ENCODE peak calls at places on chromosome 10, in five cellular contexts. A is ELR; K is aorta; U is left ventricle myocardium superior; T is naive thymus-derived CD4-positive, alpha-beta T cell. B is an unnamed sample.

GRCh38 chr10:103572597-103573321 is 79.3 kb downstream of the NEURL1 start:
- DNase-seq in T (no peak), U (no peak), K (no peak), A (peak), B (no peak)

GRCh38 chr10:119896061-119896655 is 3.6 kb downstream of the SEC23IP start:
- DNase-seq in A (peak), U (no peak), T (no peak), K (no peak), B (no peak)

GRCh38 chr10:101031128-101031795 is at the start of the genes PDZD7 and SFXN3:
- DNase-seq in A (peak), U (peak), K (peak), T (peak), B (peak)

GRCh38 chr10:69088801-69089501 is 1.0 kb downstream of the SRGN start:
- DNase-seq in A (peak), K (no peak), U (no peak), T (no peak), B (peak)

GRCh38 chr10:71998119-71998839 is 34.1 kb downstream of the CHST3 start:
- DNase-seq in T (no peak), K (no peak), A (no peak), U (peak), B (no peak)

GRCh38 chr10:97596101-97597055 is 6.9 kb downstream of the C10orf62 start:
- DNase-seq in A (peak), U (peak), T (no peak), K (peak), B (peak)

GRCh38 chr10:44980309-44981171 is 1.9 kb upstream of the DEPP1 start:
- DNase-seq in U (peak), K (peak), A (peak), T (no peak), B (no peak)

GRCh38 chr10:69045441-69046300 is 42.2 kb upstream of the SRGN start:
- DNase-seq in U (no peak), A (peak), K (no peak), T (no peak), B (no peak)

GRCh38 chr10:49628599-49628998 is 14.8 kb downstream of the CHAT start:
- DNase-seq in A (no peak), K (peak), U (no peak), T (no peak), B (no peak)

GRCh38 chr10:69730251-69731156 is 71.2 kb upstream of the COL13A1 start:
- DNase-seq in U (peak), T (no peak), A (no peak), K (peak), B (no peak)

GRCh38 chr10:12111528-12111927 is 17.9 kb upstream of the SEC61A2 start:
- DNase-seq in K (no peak), T (no peak), A (no peak), U (no peak), B (no peak)

GRCh38 chr10:6507311-6507710 is 72.8 kb downstream of the PRKCQ start:
- DNase-seq in U (no peak), A (no peak), T (no peak), K (no peak), B (no peak)

GRCh38 chr10:16965740-16966447 is 148.7 kb upstream of the RSU1 start:
- DNase-seq in K (peak), A (peak), U (no peak), T (no peak), B (peak)

GRCh38 chr10:7866191-7866590 is 47.9 kb downstream of the TAF3 start:
- DNase-seq in U (no peak), A (no peak), T (no peak), K (no peak), B (no peak)

GRCh38 chr10:71132321-71132810 is 80.0 kb upstream of the UNC5B start:
- DNase-seq in U (no peak), T (no peak), K (no peak), A (no peak), B (no peak)

GRCh38 chr10:118621304-118621942 is 26.0 kb upstream of the PRLHR start:
- DNase-seq in K (no peak), T (no peak), U (no peak), A (no peak), B (no peak)

GRCh38 chr10:101070098-101070497 is 8.3 kb downstream of the KAZALD1 start:
- DNase-seq in K (no peak), T (no peak), A (no peak), U (no peak), B (no peak)

GRCh38 chr10:61764486-61764885 is 101.8 kb downstream of the CABCOCO1 start:
- DNase-seq in A (no peak), U (no peak), K (no peak), T (no peak), B (no peak)

GRCh38 chr10:28743576-28743975 is 66.3 kb downstream of the BAMBI start:
- DNase-seq in T (no peak), U (no peak), K (no peak), A (no peak), B (no peak)

GRCh38 chr10:121608669-121609190 is 10.5 kb upstream of the FGFR2 start:
- DNase-seq in U (peak), K (no peak), A (no peak), T (no peak), B (no peak)

GRCh38 chr10:122462533-122463465 is 1.4 kb downstream of the HTRA1 start:
- DNase-seq in A (peak), U (peak), K (peak), T (no peak), B (no peak)

GRCh38 chr10:78925800-78926319 is 142.9 kb upstream of the ZMIZ1 start:
- DNase-seq in T (no peak), A (peak), K (no peak), U (no peak), B (peak)

GRCh38 chr10:84177541-84178386 is 4.2 kb downstream of the GPR15LG start:
- DNase-seq in K (no peak), T (no peak), U (peak), A (no peak), B (no peak)

GRCh38 chr10:71814923-71815411 is 36.1 kb downstream of the PSAP start:
- DNase-seq in T (no peak), A (no peak), U (no peak), K (peak), B (no peak)

GRCh38 chr10:124539935-124540641 is 78.5 kb downstream of the LHPP start:
- DNase-seq in A (peak), T (peak), U (peak), K (peak), B (no peak)

GRCh38 chr10:49297818-49298665 is 928 bp upstream of the C10orf71 start:
- DNase-seq in A (no peak), K (no peak), T (no peak), U (peak), B (no peak)

GRCh38 chr10:6929157-6929830 is 349.2 kb upstream of the PRKCQ start:
- DNase-seq in K (no peak), A (no peak), T (no peak), U (no peak), B (no peak)

GRCh38 chr10:93435621-93436385 is 46.3 kb downstream of the MYOF start:
- DNase-seq in U (no peak), A (peak), K (no peak), T (no peak), B (no peak)

GRCh38 chr10:112964482-112964881 is 14.4 kb downstream of the TCF7L2 start:
- DNase-seq in T (no peak), K (no peak), A (no peak), U (no peak), B (no peak)

GRCh38 chr10:106771132-106771531 is 393.4 kb downstream of the SORCS1 start:
- DNase-seq in A (no peak), T (no peak), U (no peak), K (no peak), B (no peak)

GRCh38 chr10:113945075-113945686 is 90.7 kb downstream of the NHLRC2 start:
- DNase-seq in U (no peak), K (no peak), T (no peak), A (peak), B (no peak)

GRCh38 chr10:21264271-21264670 is 261.2 kb downstream of the SKIDA1 start:
- DNase-seq in K (no peak), T (no peak), A (no peak), U (no peak), B (no peak)

B was measured in amniotic stem cell.